ENCODE peak calls at places on chromosomes 11 and 22, in nine cellular contexts. L, Y, I, H, A, R, Q, P and E are unnamed samples. For H3K27me3, the result is how much of the 10 kb centered on the place peaks cover.

GRCh38 chr11:45145421-45146071 is 893 bp upstream of the PRDM11 start:
- DNase-seq in Y (no peak), Q (peak), I (peak), P (peak), L (peak), H (no peak), R (peak), A (no peak), E (peak)

GRCh38 chr11:76629133-76629852 is 41.3 kb downstream of the LRRC32 start:
- DNase-seq in A (no peak), P (peak), L (peak), H (peak), R (peak), I (no peak), Y (peak), Q (peak), E (no peak)

GRCh38 chr11:30471244-30471643 is 114.9 kb downstream of the MPPED2 start:
- DNase-seq in Q (no peak), R (no peak), I (no peak), L (no peak), P (no peak), Y (no peak), A (no peak), H (no peak), E (no peak)

GRCh38 chr11:94832604-94833238 is 64.6 kb downstream of the AMOTL1 start:
- DNase-seq in R (no peak), Y (no peak), P (no peak), H (no peak), A (no peak), Q (no peak), I (no peak), L (no peak), E (no peak)

GRCh38 chr11:94526645-94527438 is 14.6 kb downstream of the C11orf97 start:
- DNase-seq in A (no peak), I (no peak), H (no peak), Y (no peak), R (no peak), P (no peak), L (no peak), Q (no peak), E (no peak)

GRCh38 chr11:47468598-47469214 is 19.8 kb upstream of the RAPSN start:
- DNase-seq in Y (no peak), H (no peak), L (no peak), Q (no peak), I (no peak), P (no peak), R (no peak), A (no peak), E (no peak)

GRCh38 chr11:36235750-36236149 is 53.5 kb downstream of the COMMD9 start:
- DNase-seq in L (no peak), Q (no peak), R (no peak), P (peak), I (no peak), Y (no peak), H (no peak), A (no peak), E (no peak)

GRCh38 chr11:20397281-20397680 is 9.8 kb downstream of the PRMT3 start:
- DNase-seq in A (peak), P (no peak), I (peak), L (no peak), Q (no peak), Y (no peak), R (no peak), H (peak), E (no peak)

GRCh38 chr11:6629892-6630631 is 10.8 kb upstream of the TPP1 start:
- DNase-seq in A (no peak), I (peak), Y (no peak), L (peak), P (no peak), Q (no peak), R (no peak), H (no peak), E (no peak)

GRCh38 chr22:33476716-33477115 is 418.5 kb upstream of the SYN3 start:
- DNase-seq in Y (no peak), R (peak), Q (no peak), H (no peak), L (no peak), P (no peak), A (peak), I (no peak), E (no peak)

GRCh38 chr11:64088159-64089026 is 52.7 kb downstream of the FLRT1 start:
- DNase-seq in H (no peak), A (no peak), Y (no peak), I (peak), P (no peak), R (no peak), L (no peak), Q (no peak), E (no peak)

GRCh38 chr22:23131931-23132330 is 9.9 kb downstream of the RSPH14 start:
- DNase-seq in I (no peak), Q (no peak), L (no peak), H (no peak), Y (no peak), P (no peak), A (no peak), R (no peak), E (no peak)

GRCh38 chr22:38753894-38754246 is 1.9 kb downstream of the SUN2 start:
- DNase-seq in H (peak), I (no peak), P (no peak), A (no peak), R (no peak), Q (no peak), Y (no peak), L (no peak), E (no peak)

GRCh38 chr11:34155057-34155758 is 49.8 kb downstream of the NAT10 start:
- DNase-seq in Q (no peak), A (no peak), H (no peak), P (peak), R (no peak), I (no peak), Y (no peak), L (no peak), E (no peak)

GRCh38 chr11:17861036-17861755 is 126.6 kb downstream of the KCNC1 start:
- DNase-seq in Q (no peak), P (no peak), A (no peak), Y (no peak), R (no peak), L (no peak), H (no peak), I (no peak), E (no peak)

GRCh38 chr11:117818036-117818858 is 6.3 kb downstream of the FXYD2 start:
- DNase-seq in P (no peak), Y (no peak), A (peak), I (no peak), L (no peak), H (no peak), Q (no peak), R (no peak), E (no peak)

GRCh38 chr11:134633276-134633675 is 221.2 kb upstream of the B3GAT1 start:
- DNase-seq in R (no peak), P (no peak), Q (no peak), Y (no peak), L (no peak), H (no peak), A (no peak), I (no peak), E (no peak)

GRCh38 chr11:72189448-72190250 is 2.3 kb upstream of the FOLR1 start:
- DNase-seq in P (no peak), I (no peak), Q (no peak), A (no peak), L (no peak), R (no peak), H (no peak), Y (no peak), E (no peak)

GRCh38 chr11:86138958-86139357 is 70.1 kb upstream of the PICALM start:
- DNase-seq in I (no peak), Y (no peak), H (no peak), R (no peak), Q (no peak), A (peak), L (no peak), P (no peak), E (no peak)

GRCh38 chr22:24244144-24244787 is 616 bp downstream of the GGT5 start:
- DNase-seq in A (no peak), Y (no peak), L (no peak), Q (peak), P (peak), H (no peak), I (no peak), R (peak), E (no peak)

GRCh38 chr11:117969160-117969991 is 16.8 kb upstream of the IL10RA start:
- DNase-seq in P (no peak), Y (no peak), A (no peak), H (no peak), Q (no peak), I (no peak), R (no peak), L (no peak), E (no peak)

GRCh38 chr22:39414886-39415285 is 15.3 kb downstream of the TAB1 start:
- DNase-seq in Y (peak), Q (peak), A (no peak), R (peak), P (no peak), L (no peak), H (no peak), I (no peak), E (no peak)

GRCh38 chr22:22386602-22387385 is 121.7 kb downstream of the ZNF280B start:
- DNase-seq in L (no peak), Y (no peak), I (no peak), A (no peak), Q (no peak), R (no peak), P (no peak), H (no peak), E (no peak)

GRCh38 chr11:13291794-13292193 is 14.2 kb downstream of the BMAL1 start:
- DNase-seq in H (no peak), I (no peak), P (no peak), A (no peak), Y (no peak), L (no peak), R (no peak), Q (no peak), E (no peak)

GRCh38 chr11:110907629-110908028 is 195.4 kb upstream of the ARHGAP20 start:
- DNase-seq in P (no peak), I (no peak), A (peak), L (peak), R (no peak), Q (no peak), Y (no peak), H (peak), E (no peak)

GRCh38 chr11:5865826-5866225 is 8.3 kb upstream of the OR52E8 start:
- DNase-seq in Q (no peak), A (peak), I (no peak), L (no peak), H (no peak), P (no peak), R (no peak), Y (no peak), E (no peak)

GRCh38 chr22:40414838-40415505 is 44.6 kb downstream of the SGSM3 start:
- DNase-seq in R (no peak), P (no peak), Y (no peak), I (no peak), H (no peak), L (peak), A (no peak), Q (no peak), E (no peak)

GRCh38 chr22:31829505-31829904 is 75.7 kb downstream of the DEPDC5 start:
- DNase-seq in Q (no peak), A (peak), Y (no peak), L (no peak), H (no peak), P (peak), I (no peak), R (peak), E (no peak)

GRCh38 chr11:86180860-86181259 is 63.7 kb upstream of the EED start:
- DNase-seq in I (no peak), L (no peak), R (no peak), A (no peak), Q (no peak), P (no peak), H (no peak), Y (no peak), E (no peak)

DNA sequence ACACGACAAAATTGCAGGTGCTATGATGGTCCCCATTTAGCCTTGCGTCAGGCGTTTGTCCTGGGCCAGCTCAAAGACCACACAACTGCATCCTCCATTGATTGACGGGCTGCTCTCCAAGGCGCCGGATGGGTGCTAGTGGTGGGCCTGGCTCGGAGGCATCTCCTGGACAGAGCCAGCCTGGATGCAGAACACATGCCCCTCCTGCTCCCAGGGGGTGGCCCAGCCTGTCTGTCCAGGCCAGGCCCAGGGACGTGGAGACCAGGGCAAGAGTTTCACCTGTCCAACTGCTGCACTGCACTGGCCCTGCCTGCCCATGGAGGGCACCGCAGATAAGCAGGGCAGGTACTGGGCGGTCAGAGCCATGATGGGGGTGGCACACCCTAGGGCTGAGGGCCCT is 23.4 kb upstream of the FGF19 start:
- DNase-seq in P (no peak), A (no peak), L (no peak), R (no peak), Y (no peak), H (no peak), I (no peak), Q (no peak), E (no peak)
- H3K27me3 ChIP-seq in P (under half), A (under half), L (half or more), R (half or more), Y (half or more), H (under half), I (under half), Q (half or more), E (under half)

GRCh38 chr11:831951-832528 is 712 bp upstream of the CD151 start:
- DNase-seq in Q (no peak), A (no peak), P (no peak), I (no peak), R (no peak), Y (no peak), H (no peak), L (no peak), E (no peak)
- H3K27me3 ChIP-seq in Q (under half), A (under half), P (under half), I (under half), R (under half), Y (under half), H (under half), L (under half), E (under half)

GRCh38 chr11:125224391-125225015 is 60.0 kb downstream of the PKNOX2 start:
- DNase-seq in R (peak), Q (no peak), A (peak), L (no peak), I (peak), Y (peak), P (peak), H (no peak), E (peak)

GRCh38 chr11:125228425-125228824 is 63.9 kb downstream of the PKNOX2 start:
- DNase-seq in Q (no peak), I (no peak), R (no peak), H (no peak), L (no peak), Y (no peak), A (no peak), P (no peak), E (no peak)

GRCh38 chr11:125227151-125227550 is 62.6 kb downstream of the PKNOX2 start:
- DNase-seq in P (no peak), H (no peak), L (no peak), Q (no peak), I (no peak), A (no peak), R (no peak), Y (no peak), E (no peak)

GRCh38 chr11:125225401-125225800 is 60.9 kb downstream of the PKNOX2 start:
- DNase-seq in A (no peak), H (no peak), L (no peak), P (no peak), R (no peak), Y (no peak), I (no peak), Q (no peak), E (no peak)

GRCh38 chr11:125226701-125227100 is 62.1 kb downstream of the PKNOX2 start:
- DNase-seq in H (no peak), I (no peak), R (no peak), Q (peak), Y (peak), A (no peak), P (no peak), L (no peak), E (no peak)
- H3K27me3 ChIP-seq in H (under half), I (under half), R (under half), Q (under half), Y (under half), A (under half), P (under half), L (under half), E (under half)

GRCh38 chr11:113644605-113645004 is 61.5 kb downstream of the TMPRSS5 start:
- DNase-seq in P (no peak), L (no peak), R (no peak), A (no peak), Y (no peak), Q (no peak), H (no peak), I (peak), E (no peak)
- H3K27me3 ChIP-seq in P (under half), L (under half), R (under half), A (under half), Y (under half), Q (under half), H (under half), I (under half), E (under half)

DNA sequence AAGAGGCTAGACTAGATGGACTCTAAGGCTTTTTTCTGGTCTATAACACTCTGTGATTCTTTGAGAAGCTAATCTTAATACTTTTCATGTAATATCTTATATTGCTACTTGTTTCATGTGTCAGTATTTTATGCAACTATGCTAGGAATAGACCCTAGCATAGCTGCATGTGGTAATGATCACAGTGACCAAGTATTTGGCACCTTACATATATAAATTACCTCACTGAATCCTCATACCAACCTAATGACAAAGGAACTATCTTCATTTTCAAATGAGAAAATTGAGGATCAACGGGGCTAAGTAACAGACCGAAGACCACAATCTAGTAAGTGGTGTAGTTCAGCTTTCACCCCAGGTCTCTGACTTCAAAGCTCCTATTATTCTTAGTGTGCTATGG is 327.3 kb upstream of the PITPNB start:
- DNase-seq in A (no peak), P (no peak), Q (no peak), L (no peak), Y (no peak), H (no peak), I (no peak), R (no peak), E (no peak)
- H3K27me3 ChIP-seq in A (under half), P (under half), Q (under half), L (under half), Y (under half), H (under half), I (under half), R (under half), E (under half)

GRCh38 chr22:36691488-36691887 is 12.1 kb downstream of the CACNG2 start:
- DNase-seq in H (no peak), A (no peak), P (no peak), I (no peak), R (no peak), L (no peak), Q (no peak), Y (no peak), E (no peak)

GRCh38 chr22:36692280-36692679 is 11.3 kb downstream of the CACNG2 start:
- DNase-seq in L (no peak), R (no peak), A (no peak), Q (no peak), H (no peak), I (no peak), Y (no peak), P (no peak), E (no peak)

GRCh38 chr22:36687516-36687915 is 16.0 kb downstream of the CACNG2 start:
- DNase-seq in P (no peak), H (no peak), Y (no peak), Q (no peak), L (no peak), I (no peak), A (no peak), R (no peak), E (no peak)

GRCh38 chr22:36689583-36689982 is 14.0 kb downstream of the CACNG2 start:
- DNase-seq in L (no peak), P (no peak), Q (no peak), R (no peak), Y (no peak), I (no peak), H (no peak), A (no peak), E (no peak)
- H3K27me3 ChIP-seq in L (half or more), P (under half), Q (half or more), R (half or more), Y (half or more), I (under half), H (under half), A (under half), E (under half)

GRCh38 chr22:46444390-46444854 is 93.0 kb downstream of the CELSR1 start:
- DNase-seq in I (no peak), Q (no peak), L (no peak), P (no peak), A (no peak), H (no peak), Y (no peak), R (no peak), E (no peak)
- H3K27me3 ChIP-seq in I (under half), Q (under half), L (under half), P (under half), A (under half), H (under half), Y (under half), R (under half), E (under half)

GRCh38 chr22:43862882-43863202 is 529 bp upstream of the SULT4A1 start:
- DNase-seq in A (no peak), R (no peak), H (no peak), I (no peak), Y (no peak), Q (no peak), P (no peak), L (no peak), E (no peak)
- H3K27me3 ChIP-seq in A (under half), R (half or more), H (under half), I (under half), Y (half or more), Q (half or more), P (under half), L (half or more), E (half or more)

DNA sequence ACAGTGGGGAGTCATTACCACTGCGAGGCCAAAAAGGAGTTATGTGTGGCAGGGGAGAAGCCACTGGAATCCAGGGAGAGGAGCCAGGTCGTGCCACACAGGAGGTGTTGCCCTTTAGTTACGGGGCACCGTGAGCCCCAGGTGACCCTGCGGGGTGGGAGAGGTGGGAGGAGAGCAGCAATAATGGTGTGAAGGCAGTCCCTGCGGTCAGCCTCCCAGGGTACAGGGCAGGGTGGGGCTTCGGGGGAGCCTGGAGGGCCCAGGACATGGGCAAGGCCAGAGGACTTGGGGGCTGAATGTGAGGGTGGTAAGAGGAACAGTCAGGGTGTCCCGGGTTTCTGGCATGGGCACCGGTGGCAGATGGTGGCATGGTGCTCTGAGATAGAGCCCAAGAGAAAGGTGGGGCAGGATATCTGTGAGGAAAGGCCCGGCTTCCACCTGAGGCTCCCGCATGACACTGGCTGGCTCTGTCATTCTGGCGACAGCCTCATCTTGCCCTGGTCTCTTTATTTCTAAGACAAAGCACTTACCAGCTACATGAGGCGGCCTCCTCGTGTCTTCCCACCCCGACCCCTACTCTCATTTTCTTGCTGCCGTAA is 82.6 kb upstream of the LMO1 start:
- DNase-seq in P (no peak), Q (no peak), I (no peak), H (no peak), A (no peak), Y (no peak), L (no peak), R (no peak), E (no peak)
- H3K27me3 ChIP-seq in P (under half), Q (under half), I (under half), H (under half), A (under half), Y (under half), L (under half), R (under half), E (under half)